ENCODE peak calls at places on chromosomes 6 and 20, in eight cellular contexts. Z, P, J, D, U, C, Q and T are unnamed samples.

GRCh38 chr20:33689973-33690372 is 3.8 kb upstream of the E2F1 start:
- DNase-seq in Z (peak), P (no peak), J (no peak), D (no peak), U (no peak), C (peak), Q (no peak), T (no peak)

GRCh38 chr6:167998206-167998605 is 735 bp downstream of the KIF25 start:
- DNase-seq in Z (no peak), P (no peak), J (no peak), D (no peak), U (no peak), C (no peak), Q (no peak), T (peak)

GRCh38 chr6:39980839-39981580 is 46.7 kb upstream of the MOCS1 start:
- DNase-seq in Z (peak), P (no peak), J (peak), D (no peak), U (peak), C (no peak), Q (peak), T (peak)

GRCh38 chr6:22470454-22471368 is 98.7 kb upstream of the HDGFL1 start:
- DNase-seq in Z (peak), P (peak), J (peak), D (no peak), U (peak), C (peak), Q (peak), T (no peak)

GRCh38 chr6:154602708-154603107 is 92.2 kb upstream of the CNKSR3 start:
- DNase-seq in Z (peak), P (no peak), J (no peak), D (no peak), U (no peak), C (no peak), Q (no peak), T (no peak)

GRCh38 chr20:53899351-53900167 is 170.8 kb downstream of the BCAS1 start:
- DNase-seq in Z (peak), P (peak), J (no peak), D (no peak), U (peak), C (no peak), Q (peak), T (no peak)

GRCh38 chr6:137490961-137491360 is 3.2 kb downstream of the OLIG3 start:
- DNase-seq in Z (no peak), P (no peak), J (no peak), D (no peak), U (no peak), C (no peak), Q (no peak), T (no peak)

GRCh38 chr6:166448432-166448831 is 65.7 kb upstream of the MPC1 start:
- DNase-seq in Z (no peak), P (peak), J (no peak), D (no peak), U (no peak), C (no peak), Q (no peak), T (no peak)

GRCh38 chr6:2999005-2999620 is 581 bp upstream of the NQO2 start:
- DNase-seq in Z (peak), P (peak), J (no peak), D (peak), U (peak), C (no peak), Q (peak), T (peak)

GRCh38 chr6:11500008-11500407 is 37.5 kb upstream of the TMEM170B start:
- DNase-seq in Z (peak), P (no peak), J (no peak), D (no peak), U (no peak), C (no peak), Q (no peak), T (no peak)

GRCh38 chr6:135941275-135941674 is 89.8 kb downstream of the PDE7B start:
- DNase-seq in Z (peak), P (no peak), J (no peak), D (no peak), U (no peak), C (no peak), Q (no peak), T (no peak)

GRCh38 chr20:49386848-49387605 is 95.4 kb downstream of the KCNB1 start:
- DNase-seq in Z (no peak), P (no peak), J (no peak), D (no peak), U (no peak), C (no peak), Q (no peak), T (no peak)

GRCh38 chr20:54068966-54069365 is 1.4 kb downstream of the BCAS1 start:
- DNase-seq in Z (no peak), P (no peak), J (no peak), D (no peak), U (no peak), C (no peak), Q (no peak), T (no peak)

GRCh38 chr6:144351741-144352140 is 66.6 kb downstream of the UTRN start:
- DNase-seq in Z (no peak), P (no peak), J (no peak), D (no peak), U (no peak), C (no peak), Q (peak), T (no peak)

GRCh38 chr20:59787186-59787890 is 146.1 kb downstream of the SYCP2 start:
- DNase-seq in Z (no peak), P (peak), J (no peak), D (peak), U (no peak), C (no peak), Q (no peak), T (peak)

GRCh38 chr20:3041818-3042504 is 1.5 kb upstream of the GNRH2 start:
- DNase-seq in Z (peak), P (no peak), J (no peak), D (no peak), U (no peak), C (peak), Q (no peak), T (no peak)

GRCh38 chr20:61556116-61556515 is 304.1 kb downstream of the CDH4 start:
- DNase-seq in Z (peak), P (no peak), J (no peak), D (no peak), U (peak), C (no peak), Q (no peak), T (no peak)

GRCh38 chr20:61932711-61933480 is 132.8 kb downstream of the TAF4 start:
- DNase-seq in Z (no peak), P (no peak), J (no peak), D (no peak), U (no peak), C (peak), Q (no peak), T (no peak)

GRCh38 chr20:49028684-49029083 is 17.4 kb upstream of the CSE1L start:
- DNase-seq in Z (peak), P (no peak), J (no peak), D (no peak), U (peak), C (no peak), Q (no peak), T (no peak)

GRCh38 chr20:64099086-64099786 is 8.1 kb downstream of the NPBWR2 start:
- DNase-seq in Z (no peak), P (no peak), J (no peak), D (no peak), U (no peak), C (no peak), Q (no peak), T (no peak)

GRCh38 chr20:52965380-52965779 is 6.8 kb upstream of the TSHZ2 start:
- DNase-seq in Z (no peak), P (no peak), J (no peak), D (no peak), U (no peak), C (no peak), Q (no peak), T (no peak)

GRCh38 chr6:3232017-3232838 is 4.8 kb upstream of the TUBB2B start:
- DNase-seq in Z (no peak), P (no peak), J (no peak), D (no peak), U (no peak), C (no peak), Q (no peak), T (no peak)

GRCh38 chr6:53020005-53020744 is 25.1 kb upstream of the GSTA4 start:
- DNase-seq in Z (peak), P (no peak), J (no peak), D (no peak), U (no peak), C (no peak), Q (no peak), T (no peak)

DNA sequence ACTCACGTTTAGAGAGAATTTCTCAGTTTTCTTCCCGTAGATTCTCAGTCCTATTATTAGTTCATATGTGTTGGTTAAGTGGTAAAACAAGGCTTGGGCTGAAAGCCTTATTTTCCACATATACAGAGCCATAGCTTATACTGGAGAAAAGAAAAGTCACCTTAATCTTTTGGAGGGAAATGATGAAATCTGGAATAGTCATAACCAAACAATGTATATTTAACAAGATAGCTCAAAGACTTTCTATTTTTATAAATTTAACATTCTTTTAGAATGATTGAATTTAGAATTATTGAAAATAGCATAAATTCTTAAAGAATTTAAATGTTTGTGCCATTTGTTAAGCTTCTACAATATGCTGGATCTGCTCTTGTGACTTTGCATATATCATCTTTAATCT is 85.8 kb downstream of the CDKAL1 start:
- DNase-seq in Z (peak), P (no peak), J (no peak), D (no peak), U (no peak), C (no peak), Q (no peak), T (no peak)
- H3K27ac ChIP-seq in Z (no peak), P (no peak), J (no peak), D (no peak), U (no peak), C (no peak), Q (no peak), T (no peak)

DNA sequence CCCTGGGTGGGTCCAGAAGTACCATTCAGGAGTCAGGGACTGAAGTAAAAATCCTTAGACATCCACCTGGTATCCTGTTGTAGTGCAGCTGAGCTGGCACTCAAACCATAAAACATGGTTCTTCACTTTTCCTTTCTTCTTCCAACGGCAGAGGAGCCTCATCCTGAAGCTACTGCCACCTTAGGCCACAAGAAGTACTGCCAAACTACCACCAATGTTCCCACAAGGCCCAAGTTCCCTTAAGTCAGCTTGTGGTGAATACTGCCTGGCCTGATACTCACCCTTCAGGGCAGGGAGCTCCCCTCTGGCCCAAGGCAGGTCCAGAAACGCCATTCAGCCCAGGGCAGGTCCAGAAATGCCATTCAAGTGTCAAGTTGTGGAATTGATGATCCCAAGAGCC is 1053.4 kb upstream of the CITED2 start:
- DNase-seq in Z (no peak), P (no peak), J (no peak), D (no peak), U (no peak), C (no peak), Q (no peak), T (no peak)
- TF ChIP-seq CTCF in Z (no peak), P (no peak), J (no peak), D (no peak), U (no peak), C (no peak), Q (no peak), T (no peak)

GRCh38 chr6:9140861-9141534 is 705.7 kb upstream of the SLC35B3 start:
- DNase-seq in Z (peak), P (no peak), J (no peak), D (no peak), U (no peak), C (no peak), Q (peak), T (no peak)
- H3K4me3 ChIP-seq in Z (no peak), P (no peak), J (no peak), D (no peak), U (no peak), C (no peak), Q (no peak), T (no peak)

GRCh38 chr20:1894471-1894950 is 696 bp upstream of the SIRPA start:
- DNase-seq in Z (peak), P (peak), J (peak), D (no peak), U (peak), C (peak), Q (no peak), T (peak)
- H3K27ac ChIP-seq in Z (peak), P (peak), J (peak), D (peak), U (peak), C (peak), Q (peak), T (peak)

GRCh38 chr6:99334526-99335127 is 14.8 kb downstream of the FAXC start:
- DNase-seq in Z (peak), P (no peak), J (no peak), D (no peak), U (peak), C (no peak), Q (no peak), T (no peak)
- TF ChIP-seq CTCF in Z (peak), P (peak), J (peak), D (peak), U (peak), C (no peak), Q (peak), T (no peak)

GRCh38 chr6:4647414-4648365 is 128.5 kb upstream of the CDYL start:
- DNase-seq in Z (peak), P (peak), J (peak), D (peak), U (peak), C (peak), Q (peak), T (peak)
- H3K4me3 ChIP-seq in Z (peak), P (peak), J (peak), D (peak), U (peak), C (peak), Q (no peak), T (peak)